ENCODE peak calls at places on chromosomes 6 and 20, in eight cellular contexts. U, P, X, G, E, L, F and Z are unnamed samples.

GRCh38 chr20:41649489-41649888 is 31.3 kb upstream of the CHD6 start:
- DNase-seq in U (no peak), X (no peak), L (no peak), P (peak; percentile 72), G (no peak), F (no peak), E (no peak), Z (peak; percentile 37)

GRCh38 chr20:14716251-14716650 is 378.8 kb upstream of the FLRT3 start:
- DNase-seq in P (no peak), L (no peak), E (no peak), G (no peak), F (no peak), X (no peak), U (no peak), Z (no peak)

GRCh38 chr6:70675822-70676221 is 8.1 kb downstream of the SMAP1 start:
- DNase-seq in P (no peak), X (no peak), F (no peak), U (no peak), L (no peak), E (no peak), G (no peak), Z (no peak)

GRCh38 chr6:144434308-144434990 is 149.3 kb downstream of the UTRN start:
- DNase-seq in G (peak; percentile 91), E (no peak), U (peak; percentile 88), L (no peak), P (no peak), X (no peak), F (no peak), Z (no peak)

GRCh38 chr6:161257778-161258457 is 15.9 kb downstream of the AGPAT4 start:
- DNase-seq in P (no peak), L (no peak), G (peak; percentile 96), U (peak; percentile 93), E (no peak), F (no peak), X (no peak), Z (no peak)

GRCh38 chr6:158536891-158537798 is 22.7 kb upstream of the TMEM181 start:
- DNase-seq in E (peak; percentile 77), X (no peak), U (peak; percentile 46), L (no peak), F (no peak), P (no peak), G (peak; percentile 39), Z (peak; percentile 49)

GRCh38 chr20:2814587-2815051 is at the start of gene C20orf141:
- DNase-seq in E (no peak), F (no peak), U (peak; percentile 100), L (no peak), G (peak; percentile 99), P (peak; percentile 69), X (no peak), Z (no peak)

GRCh38 chr6:145814035-145814500 is 527 bp downstream of the FBXO30 start:
- DNase-seq in F (peak; percentile 23), P (peak; percentile 46), G (peak; percentile 63), U (peak; percentile 57), E (peak; percentile 73), L (no peak), X (no peak), Z (no peak)

GRCh38 chr20:46205349-46205748 is 87.2 kb downstream of the CD40 start:
- DNase-seq in E (no peak), F (no peak), U (no peak), L (no peak), X (no peak), G (no peak), P (no peak), Z (no peak)

GRCh38 chr6:112443666-112444065 is 96.5 kb downstream of the RFPL4B start:
- DNase-seq in G (peak; percentile 64), P (no peak), E (no peak), U (peak; percentile 49), X (no peak), F (no peak), L (no peak), Z (no peak)

GRCh38 chr6:109434456-109434855 is 6.0 kb downstream of the PPIL6 start:
- DNase-seq in U (no peak), G (peak; percentile 42), P (no peak), X (no peak), L (no peak), E (no peak), F (no peak), Z (no peak)